ENCODE peak calls at places on chromosome 18, in nine cellular contexts. One of them, this sample, is unnamed.

GRCh38 chr18:2411381-2411977 is 159.8 kb downstream of the METTL4 start:
- DNase-seq in foreskin fibroblast: peak; percentile 57
- DNase-seq in fibroblast of lung: peak; percentile 29
- DNase-seq in cardiac fibroblast: peak; percentile 17
- DNase-seq in ovary: no peak
- DNase-seq in GM23248: peak; percentile 75
- DNase-seq in heart right ventricle: no peak
- DNase-seq in CD4-positive, alpha-beta memory T cell: no peak
- DNase-seq in thoracic aorta: no peak
- DNase-seq in this sample: peak; percentile 26

GRCh38 chr18:55731594-55732042 is 143.6 kb upstream of the TCF4 start:
- DNase-seq in heart right ventricle: no peak
- DNase-seq in fibroblast of lung: no peak
- DNase-seq in CD4-positive, alpha-beta memory T cell: no peak
- DNase-seq in foreskin fibroblast: no peak
- DNase-seq in thoracic aorta: no peak
- DNase-seq in ovary: no peak
- DNase-seq in GM23248: peak; percentile 18
- DNase-seq in cardiac fibroblast: peak; percentile 43
- DNase-seq in this sample: no peak

GRCh38 chr18:32919799-32920198 is 147.0 kb upstream of the KLHL14 start:
- DNase-seq in CD4-positive, alpha-beta memory T cell: no peak
- DNase-seq in ovary: no peak
- DNase-seq in GM23248: peak; percentile 17
- DNase-seq in thoracic aorta: no peak
- DNase-seq in heart right ventricle: no peak
- DNase-seq in cardiac fibroblast: no peak
- DNase-seq in fibroblast of lung: no peak
- DNase-seq in foreskin fibroblast: no peak
- DNase-seq in this sample: no peak

GRCh38 chr18:79345981-79346380 is 49.7 kb upstream of the NFATC1 start:
- DNase-seq in foreskin fibroblast: no peak
- DNase-seq in CD4-positive, alpha-beta memory T cell: no peak
- DNase-seq in fibroblast of lung: no peak
- DNase-seq in ovary: no peak
- DNase-seq in heart right ventricle: no peak
- DNase-seq in thoracic aorta: no peak
- DNase-seq in cardiac fibroblast: no peak
- DNase-seq in GM23248: no peak
- DNase-seq in this sample: no peak

GRCh38 chr18:56901919-56902318 is 245.0 kb upstream of the BOD1L2 start:
- DNase-seq in GM23248: no peak
- DNase-seq in cardiac fibroblast: no peak
- DNase-seq in CD4-positive, alpha-beta memory T cell: no peak
- DNase-seq in foreskin fibroblast: no peak
- DNase-seq in fibroblast of lung: no peak
- DNase-seq in ovary: no peak
- DNase-seq in heart right ventricle: peak; percentile 7
- DNase-seq in thoracic aorta: no peak
- DNase-seq in this sample: no peak

GRCh38 chr18:5534845-5535244 is 9.0 kb downstream of the EPB41L3 start:
- DNase-seq in fibroblast of lung: no peak
- DNase-seq in GM23248: no peak
- DNase-seq in heart right ventricle: no peak
- DNase-seq in cardiac fibroblast: no peak
- DNase-seq in thoracic aorta: no peak
- DNase-seq in foreskin fibroblast: no peak
- DNase-seq in CD4-positive, alpha-beta memory T cell: no peak
- DNase-seq in ovary: no peak
- DNase-seq in this sample: peak; percentile 51

GRCh38 chr18:2681993-2682603 is 26.6 kb downstream of the SMCHD1 start:
- DNase-seq in foreskin fibroblast: no peak
- DNase-seq in GM23248: no peak
- DNase-seq in CD4-positive, alpha-beta memory T cell: peak; percentile 26
- DNase-seq in thoracic aorta: no peak
- DNase-seq in heart right ventricle: no peak
- DNase-seq in ovary: no peak
- DNase-seq in cardiac fibroblast: no peak
- DNase-seq in fibroblast of lung: no peak
- DNase-seq in this sample: no peak

GRCh38 chr18:31077883-31078282 is 24.3 kb downstream of the DSC2 start:
- DNase-seq in GM23248: no peak
- DNase-seq in heart right ventricle: no peak
- DNase-seq in fibroblast of lung: no peak
- DNase-seq in cardiac fibroblast: no peak
- DNase-seq in foreskin fibroblast: no peak
- DNase-seq in CD4-positive, alpha-beta memory T cell: no peak
- DNase-seq in ovary: no peak
- DNase-seq in thoracic aorta: no peak
- DNase-seq in this sample: no peak

GRCh38 chr18:63058521-63058920 is 261.0 kb downstream of the BCL2 start:
- DNase-seq in cardiac fibroblast: no peak
- DNase-seq in foreskin fibroblast: no peak
- DNase-seq in ovary: no peak
- DNase-seq in heart right ventricle: no peak
- DNase-seq in GM23248: no peak
- DNase-seq in thoracic aorta: no peak
- DNase-seq in fibroblast of lung: no peak
- DNase-seq in CD4-positive, alpha-beta memory T cell: no peak
- DNase-seq in this sample: no peak

GRCh38 chr18:12420831-12421421 is 13.2 kb downstream of the PRELID3A start:
- DNase-seq in fibroblast of lung: no peak
- DNase-seq in GM23248: peak; percentile 29
- DNase-seq in foreskin fibroblast: no peak
- DNase-seq in thoracic aorta: no peak
- DNase-seq in ovary: peak; percentile 52
- DNase-seq in CD4-positive, alpha-beta memory T cell: no peak
- DNase-seq in cardiac fibroblast: no peak
- DNase-seq in heart right ventricle: no peak
- DNase-seq in this sample: no peak
- H3K4me3 ChIP-seq in fibroblast of lung: no peak overlapping the region
- H3K4me3 ChIP-seq in GM23248: no peak overlapping the region
- H3K4me3 ChIP-seq in foreskin fibroblast: peak overlapping the region; percentile 35
- H3K4me3 ChIP-seq in thoracic aorta: peak overlapping the region; percentile 85
- H3K4me3 ChIP-seq in ovary: peak overlapping the region; percentile 37
- H3K4me3 ChIP-seq in CD4-positive, alpha-beta memory T cell: no peak overlapping the region
- H3K4me3 ChIP-seq in cardiac fibroblast: no peak overlapping the region
- H3K4me3 ChIP-seq in heart right ventricle: no peak overlapping the region
- H3K4me3 ChIP-seq in this sample: peak overlapping the region; percentile 20

GRCh38 chr18:14025306-14025940 is 106.8 kb downstream of the ZNF519 start:
- DNase-seq in thoracic aorta: no peak
- DNase-seq in ovary: no peak
- DNase-seq in foreskin fibroblast: no peak
- DNase-seq in fibroblast of lung: no peak
- DNase-seq in GM23248: no peak
- DNase-seq in heart right ventricle: no peak
- DNase-seq in CD4-positive, alpha-beta memory T cell: no peak
- DNase-seq in cardiac fibroblast: no peak
- DNase-seq in this sample: no peak
- H3K4me3 ChIP-seq in thoracic aorta: no peak overlapping the region
- H3K4me3 ChIP-seq in ovary: no peak overlapping the region
- H3K4me3 ChIP-seq in foreskin fibroblast: no peak overlapping the region
- H3K4me3 ChIP-seq in fibroblast of lung: no peak overlapping the region
- H3K4me3 ChIP-seq in GM23248: no peak overlapping the region
- H3K4me3 ChIP-seq in heart right ventricle: no peak overlapping the region
- H3K4me3 ChIP-seq in CD4-positive, alpha-beta memory T cell: no peak overlapping the region
- H3K4me3 ChIP-seq in cardiac fibroblast: no peak overlapping the region
- H3K4me3 ChIP-seq in this sample: no peak overlapping the region

GRCh38 chr18:75211721-75212625 is 1.4 kb downstream of the TSHZ1 start:
- DNase-seq in ovary: peak; percentile 64
- DNase-seq in fibroblast of lung: no peak
- DNase-seq in heart right ventricle: peak; percentile 58
- DNase-seq in cardiac fibroblast: peak; percentile 49
- DNase-seq in foreskin fibroblast: no peak
- DNase-seq in thoracic aorta: no peak
- DNase-seq in CD4-positive, alpha-beta memory T cell: peak; percentile 27
- DNase-seq in GM23248: peak; percentile 54
- DNase-seq in this sample: no peak
- H3K4me3 ChIP-seq in ovary: peak overlapping the region; percentile 71
- H3K4me3 ChIP-seq in fibroblast of lung: peak overlapping the region; percentile 56
- H3K4me3 ChIP-seq in heart right ventricle: peak overlapping the region; percentile 50
- H3K4me3 ChIP-seq in cardiac fibroblast: peak overlapping the region; percentile 64
- H3K4me3 ChIP-seq in foreskin fibroblast: peak overlapping the region; percentile 96
- H3K4me3 ChIP-seq in thoracic aorta: peak overlapping the region; percentile 89
- H3K4me3 ChIP-seq in CD4-positive, alpha-beta memory T cell: peak overlapping the region; percentile 42
- H3K4me3 ChIP-seq in GM23248: peak overlapping the region; percentile 75
- H3K4me3 ChIP-seq in this sample: peak overlapping the region; percentile 80

GRCh38 chr18:35616074-35616473 is 34.5 kb downstream of the GALNT1 start:
- DNase-seq in ovary: no peak
- DNase-seq in foreskin fibroblast: no peak
- DNase-seq in GM23248: no peak
- DNase-seq in CD4-positive, alpha-beta memory T cell: no peak
- DNase-seq in thoracic aorta: no peak
- DNase-seq in cardiac fibroblast: no peak
- DNase-seq in heart right ventricle: no peak
- DNase-seq in fibroblast of lung: no peak
- DNase-seq in this sample: no peak
- H3K4me3 ChIP-seq in ovary: no peak overlapping the region
- H3K4me3 ChIP-seq in foreskin fibroblast: no peak overlapping the region
- H3K4me3 ChIP-seq in GM23248: no peak overlapping the region
- H3K4me3 ChIP-seq in CD4-positive, alpha-beta memory T cell: no peak overlapping the region
- H3K4me3 ChIP-seq in thoracic aorta: no peak overlapping the region
- H3K4me3 ChIP-seq in cardiac fibroblast: no peak overlapping the region
- H3K4me3 ChIP-seq in heart right ventricle: no peak overlapping the region
- H3K4me3 ChIP-seq in fibroblast of lung: no peak overlapping the region
- H3K4me3 ChIP-seq in this sample: no peak overlapping the region

GRCh38 chr18:50117876-50118275 is 77.1 kb downstream of the MYO5B start:
- DNase-seq in fibroblast of lung: no peak
- DNase-seq in thoracic aorta: no peak
- DNase-seq in ovary: no peak
- DNase-seq in cardiac fibroblast: no peak
- DNase-seq in GM23248: no peak
- DNase-seq in heart right ventricle: no peak
- DNase-seq in foreskin fibroblast: no peak
- DNase-seq in CD4-positive, alpha-beta memory T cell: no peak
- DNase-seq in this sample: no peak
- H3K4me3 ChIP-seq in fibroblast of lung: no peak overlapping the region
- H3K4me3 ChIP-seq in thoracic aorta: no peak overlapping the region
- H3K4me3 ChIP-seq in ovary: no peak overlapping the region
- H3K4me3 ChIP-seq in cardiac fibroblast: no peak overlapping the region
- H3K4me3 ChIP-seq in GM23248: no peak overlapping the region
- H3K4me3 ChIP-seq in heart right ventricle: no peak overlapping the region
- H3K4me3 ChIP-seq in foreskin fibroblast: no peak overlapping the region
- H3K4me3 ChIP-seq in CD4-positive, alpha-beta memory T cell: no peak overlapping the region
- H3K4me3 ChIP-seq in this sample: no peak overlapping the region

This sample was measured in kidney epithelial cell.